ENCODE peak calls at places on chromosome 14, in ten cellular contexts. One of them, this sample, is unnamed.

GRCh38 chr14:71319646-71320045 is 412.4 kb downstream of the PCNX1 start:
- DNase-seq in activated CD4-positive, alpha-beta T cell treated with anti-CD3 and anti-CD28 coated beads, Interleukin-2, amount 10 ng/mL, durations not matched to agents 7 days and 5 days: no peak
- DNase-seq in left kidney: peak
- DNase-seq in GM23248: peak
- DNase-seq in KG1: no peak
- DNase-seq in cardiac fibroblast: peak
- DNase-seq in T-helper 9 cell: no peak
- DNase-seq in psoas muscle: no peak
- DNase-seq in T follicular helper cell: no peak
- DNase-seq in putamen: no peak
- DNase-seq in this sample: no peak

GRCh38 chr14:50399251-50400032 is 2.8 kb upstream of the CDKL1 start:
- DNase-seq in left kidney: peak
- DNase-seq in putamen: no peak
- DNase-seq in KG1: no peak
- DNase-seq in GM23248: peak
- DNase-seq in psoas muscle: no peak
- DNase-seq in activated CD4-positive, alpha-beta T cell treated with anti-CD3 and anti-CD28 coated beads, Interleukin-2, amount 10 ng/mL, durations not matched to agents 7 days and 5 days: no peak
- DNase-seq in cardiac fibroblast: peak
- DNase-seq in T-helper 9 cell: no peak
- DNase-seq in T follicular helper cell: no peak
- DNase-seq in this sample: peak

GRCh38 chr14:81557137-81557536 is 23.5 kb upstream of the SEL1L start:
- DNase-seq in activated CD4-positive, alpha-beta T cell treated with anti-CD3 and anti-CD28 coated beads, Interleukin-2, amount 10 ng/mL, durations not matched to agents 7 days and 5 days: no peak
- DNase-seq in T-helper 9 cell: no peak
- DNase-seq in putamen: no peak
- DNase-seq in KG1: no peak
- DNase-seq in GM23248: no peak
- DNase-seq in psoas muscle: no peak
- DNase-seq in T follicular helper cell: no peak
- DNase-seq in left kidney: no peak
- DNase-seq in cardiac fibroblast: no peak
- DNase-seq in this sample: no peak

GRCh38 chr14:92665699-92666110 is 82.7 kb downstream of the LGMN start:
- DNase-seq in psoas muscle: no peak
- DNase-seq in T-helper 9 cell: no peak
- DNase-seq in activated CD4-positive, alpha-beta T cell treated with anti-CD3 and anti-CD28 coated beads, Interleukin-2, amount 10 ng/mL, durations not matched to agents 7 days and 5 days: no peak
- DNase-seq in cardiac fibroblast: no peak
- DNase-seq in putamen: no peak
- DNase-seq in T follicular helper cell: no peak
- DNase-seq in GM23248: no peak
- DNase-seq in KG1: peak
- DNase-seq in left kidney: no peak
- DNase-seq in this sample: no peak

GRCh38 chr14:37599527-37600368 is 4.3 kb downstream of the TTC6 start:
- DNase-seq in T-helper 9 cell: no peak
- DNase-seq in activated CD4-positive, alpha-beta T cell treated with anti-CD3 and anti-CD28 coated beads, Interleukin-2, amount 10 ng/mL, durations not matched to agents 7 days and 5 days: no peak
- DNase-seq in GM23248: peak
- DNase-seq in KG1: no peak
- DNase-seq in left kidney: peak
- DNase-seq in cardiac fibroblast: no peak
- DNase-seq in psoas muscle: no peak
- DNase-seq in T follicular helper cell: no peak
- DNase-seq in putamen: no peak
- DNase-seq in this sample: no peak

GRCh38 chr14:100654814-100655795 is 67.9 kb upstream of the BEGAIN start:
- DNase-seq in T follicular helper cell: peak
- DNase-seq in KG1: no peak
- DNase-seq in psoas muscle: no peak
- DNase-seq in putamen: no peak
- DNase-seq in activated CD4-positive, alpha-beta T cell treated with anti-CD3 and anti-CD28 coated beads, Interleukin-2, amount 10 ng/mL, durations not matched to agents 7 days and 5 days: peak
- DNase-seq in GM23248: peak
- DNase-seq in cardiac fibroblast: no peak
- DNase-seq in left kidney: peak
- DNase-seq in T-helper 9 cell: peak
- DNase-seq in this sample: no peak

GRCh38 chr14:91113829-91114078 is at the start of gene DGLUCY:
- DNase-seq in T follicular helper cell: peak
- DNase-seq in GM23248: peak
- DNase-seq in left kidney: peak
- DNase-seq in cardiac fibroblast: no peak
- DNase-seq in KG1: peak
- DNase-seq in activated CD4-positive, alpha-beta T cell treated with anti-CD3 and anti-CD28 coated beads, Interleukin-2, amount 10 ng/mL, durations not matched to agents 7 days and 5 days: no peak
- DNase-seq in T-helper 9 cell: no peak
- DNase-seq in psoas muscle: peak
- DNase-seq in putamen: no peak
- DNase-seq in this sample: peak

GRCh38 chr14:104724407-104724980 is 465 bp downstream of the ADSS1 start:
- DNase-seq in putamen: no peak
- DNase-seq in KG1: no peak
- DNase-seq in T follicular helper cell: no peak
- DNase-seq in GM23248: peak
- DNase-seq in left kidney: peak
- DNase-seq in cardiac fibroblast: no peak
- DNase-seq in T-helper 9 cell: no peak
- DNase-seq in psoas muscle: peak
- DNase-seq in activated CD4-positive, alpha-beta T cell treated with anti-CD3 and anti-CD28 coated beads, Interleukin-2, amount 10 ng/mL, durations not matched to agents 7 days and 5 days: peak
- DNase-seq in this sample: peak

GRCh38 chr14:72471346-72471745 is 422.6 kb downstream of the DPF3 start:
- DNase-seq in KG1: no peak
- DNase-seq in activated CD4-positive, alpha-beta T cell treated with anti-CD3 and anti-CD28 coated beads, Interleukin-2, amount 10 ng/mL, durations not matched to agents 7 days and 5 days: no peak
- DNase-seq in psoas muscle: no peak
- DNase-seq in T-helper 9 cell: no peak
- DNase-seq in putamen: no peak
- DNase-seq in GM23248: peak
- DNase-seq in left kidney: no peak
- DNase-seq in cardiac fibroblast: no peak
- DNase-seq in T follicular helper cell: no peak
- DNase-seq in this sample: no peak

GRCh38 chr14:75222208-75222701 is 45.8 kb upstream of the TMED10 start:
- DNase-seq in GM23248: peak
- DNase-seq in T-helper 9 cell: no peak
- DNase-seq in T follicular helper cell: no peak
- DNase-seq in left kidney: no peak
- DNase-seq in putamen: no peak
- DNase-seq in psoas muscle: no peak
- DNase-seq in activated CD4-positive, alpha-beta T cell treated with anti-CD3 and anti-CD28 coated beads, Interleukin-2, amount 10 ng/mL, durations not matched to agents 7 days and 5 days: no peak
- DNase-seq in cardiac fibroblast: peak
- DNase-seq in KG1: no peak
- DNase-seq in this sample: peak

GRCh38 chr14:58662759-58663158 is 25.0 kb downstream of the DACT1 start:
- DNase-seq in psoas muscle: no peak
- DNase-seq in putamen: no peak
- DNase-seq in KG1: no peak
- DNase-seq in left kidney: no peak
- DNase-seq in T follicular helper cell: no peak
- DNase-seq in T-helper 9 cell: no peak
- DNase-seq in activated CD4-positive, alpha-beta T cell treated with anti-CD3 and anti-CD28 coated beads, Interleukin-2, amount 10 ng/mL, durations not matched to agents 7 days and 5 days: no peak
- DNase-seq in GM23248: no peak
- DNase-seq in cardiac fibroblast: no peak
- DNase-seq in this sample: no peak

GRCh38 chr14:54186821-54187365 is 209.9 kb upstream of the CDKN3 start:
- DNase-seq in putamen: no peak
- DNase-seq in cardiac fibroblast: no peak
- DNase-seq in psoas muscle: no peak
- DNase-seq in T follicular helper cell: no peak
- DNase-seq in KG1: no peak
- DNase-seq in GM23248: no peak
- DNase-seq in left kidney: peak
- DNase-seq in T-helper 9 cell: no peak
- DNase-seq in activated CD4-positive, alpha-beta T cell treated with anti-CD3 and anti-CD28 coated beads, Interleukin-2, amount 10 ng/mL, durations not matched to agents 7 days and 5 days: no peak
- DNase-seq in this sample: no peak

GRCh38 chr14:34711808-34712712 is 2.3 kb downstream of the CFL2 start:
- DNase-seq in psoas muscle: no peak
- DNase-seq in T-helper 9 cell: no peak
- DNase-seq in GM23248: peak
- DNase-seq in left kidney: no peak
- DNase-seq in activated CD4-positive, alpha-beta T cell treated with anti-CD3 and anti-CD28 coated beads, Interleukin-2, amount 10 ng/mL, durations not matched to agents 7 days and 5 days: no peak
- DNase-seq in putamen: no peak
- DNase-seq in cardiac fibroblast: peak
- DNase-seq in T follicular helper cell: no peak
- DNase-seq in KG1: no peak
- DNase-seq in this sample: no peak

GRCh38 chr14:29144598-29144997 is 378.0 kb downstream of the FOXG1 start:
- DNase-seq in T-helper 9 cell: no peak
- DNase-seq in T follicular helper cell: no peak
- DNase-seq in activated CD4-positive, alpha-beta T cell treated with anti-CD3 and anti-CD28 coated beads, Interleukin-2, amount 10 ng/mL, durations not matched to agents 7 days and 5 days: no peak
- DNase-seq in putamen: peak
- DNase-seq in cardiac fibroblast: peak
- DNase-seq in GM23248: peak
- DNase-seq in psoas muscle: no peak
- DNase-seq in KG1: no peak
- DNase-seq in left kidney: no peak
- DNase-seq in this sample: peak